ENCODE peak calls at places on chromosomes 4 and X, in eight cellular contexts. T is upper lobe of right lung; A is mesothelial cell of epicardium; D is stimulated activated CD4-positive, alpha-beta T cell treated with anti-CD3 and anti-CD28 coated beads, TNF-alpha, amount 100 ng/mL, for 48 hours; N is uterus; J is astrocyte of the hippocampus; S is NCI-H69; H is mesenteric fat pad. C is an unnamed sample.

GRCh38 chr4:145824469-145824868 is 114.2 kb downstream of the ZNF827 start:
- DNase-seq in T (no peak), A (no peak), D (no peak), N (no peak), J (no peak), S (peak), H (no peak), C (no peak)

GRCh38 chrX:41984628-41985027 is 61.3 kb upstream of the CASK start:
- DNase-seq in T (no peak), A (no peak), D (peak), N (no peak), J (no peak), S (no peak), H (no peak), C (no peak)

GRCh38 chrX:101407167-101407747 is 468 bp downstream of the GLA start:
- DNase-seq in T (no peak), A (no peak), D (no peak), N (no peak), J (peak), S (peak), H (no peak), C (no peak)

GRCh38 chr4:79050521-79050880 is 111.3 kb upstream of the PAQR3 start:
- DNase-seq in T (no peak), A (no peak), D (no peak), N (no peak), J (no peak), S (peak), H (no peak), C (no peak)

GRCh38 chr4:3387943-3388348 is 53.8 kb upstream of the HGFAC start:
- DNase-seq in T (peak), A (no peak), D (no peak), N (peak), J (peak), S (peak), H (peak), C (peak)

GRCh38 chr4:94516067-94516466 is 64.3 kb downstream of the PDLIM5 start:
- DNase-seq in T (no peak), A (no peak), D (no peak), N (no peak), J (peak), S (no peak), H (no peak), C (no peak)

GRCh38 chrX:129679856-129680255 is 25.1 kb upstream of the APLN start:
- DNase-seq in T (no peak), A (no peak), D (no peak), N (no peak), J (no peak), S (peak), H (no peak), C (no peak)

GRCh38 chr4:177557416-177557815 is 115.2 kb upstream of the AGA start:
- DNase-seq in T (no peak), A (no peak), D (no peak), N (no peak), J (no peak), S (no peak), H (no peak), C (no peak)

GRCh38 chr4:176467011-176467410 is 147.2 kb downstream of the SPCS3 start:
- DNase-seq in T (no peak), A (no peak), D (no peak), N (no peak), J (peak), S (no peak), H (no peak), C (no peak)

GRCh38 chrX:115894087-115894486 is 276.5 kb upstream of the AGTR2 start:
- DNase-seq in T (no peak), A (no peak), D (no peak), N (no peak), J (peak), S (peak), H (no peak), C (no peak)